ENCODE peak calls at places on chromosome 1, in eight cellular contexts. One of them, this sample, is unnamed.

GRCh38 chr1:240739754-240740153 is 127.8 kb upstream of the GREM2 start:
- DNase-seq in adrenal gland: no peak
- DNase-seq in A549: no peak
- DNase-seq in tibial nerve: no peak
- DNase-seq in cardiac muscle cell: no peak
- DNase-seq in CD8-positive, alpha-beta T cell: no peak
- DNase-seq in left ventricle myocardium inferior: no peak
- DNase-seq in uterus: no peak
- DNase-seq in this sample: no peak

GRCh38 chr1:15304708-15305326 is 57.8 kb downstream of the FHAD1 start:
- DNase-seq in adrenal gland: peak; percentile 50
- DNase-seq in A549: peak; percentile 52
- DNase-seq in tibial nerve: peak; percentile 31
- DNase-seq in cardiac muscle cell: peak; percentile 53
- DNase-seq in CD8-positive, alpha-beta T cell: peak; percentile 33
- DNase-seq in left ventricle myocardium inferior: peak; percentile 51
- DNase-seq in uterus: peak; percentile 32
- DNase-seq in this sample: peak; percentile 63

GRCh38 chr1:223403184-223403815 is 10.1 kb downstream of the CCDC185 start:
- DNase-seq in adrenal gland: no peak
- DNase-seq in A549: no peak
- DNase-seq in tibial nerve: no peak
- DNase-seq in cardiac muscle cell: peak; percentile 40
- DNase-seq in CD8-positive, alpha-beta T cell: no peak
- DNase-seq in left ventricle myocardium inferior: no peak
- DNase-seq in uterus: no peak
- DNase-seq in this sample: no peak

GRCh38 chr1:21295545-21295944 is 5.3 kb upstream of the ECE1 start:
- DNase-seq in adrenal gland: no peak
- DNase-seq in A549: no peak
- DNase-seq in tibial nerve: no peak
- DNase-seq in cardiac muscle cell: no peak
- DNase-seq in CD8-positive, alpha-beta T cell: no peak
- DNase-seq in left ventricle myocardium inferior: no peak
- DNase-seq in uterus: no peak
- DNase-seq in this sample: no peak

GRCh38 chr1:20483833-20484525 is 2.0 kb downstream of the CAMK2N1 start:
- DNase-seq in adrenal gland: peak; percentile 41
- DNase-seq in A549: no peak
- DNase-seq in tibial nerve: no peak
- DNase-seq in cardiac muscle cell: peak; percentile 37
- DNase-seq in CD8-positive, alpha-beta T cell: no peak
- DNase-seq in left ventricle myocardium inferior: no peak
- DNase-seq in uterus: no peak
- DNase-seq in this sample: no peak

GRCh38 chr1:173329747-173330146 is 122.6 kb upstream of the TNFSF4 start:
- DNase-seq in adrenal gland: no peak
- DNase-seq in A549: no peak
- DNase-seq in tibial nerve: no peak
- DNase-seq in cardiac muscle cell: peak; percentile 56
- DNase-seq in CD8-positive, alpha-beta T cell: no peak
- DNase-seq in left ventricle myocardium inferior: no peak
- DNase-seq in uterus: no peak
- DNase-seq in this sample: no peak

GRCh38 chr1:53210954-53211353 is 9.5 kb downstream of the CZIB start:
- DNase-seq in adrenal gland: no peak
- DNase-seq in A549: no peak
- DNase-seq in tibial nerve: no peak
- DNase-seq in cardiac muscle cell: no peak
- DNase-seq in CD8-positive, alpha-beta T cell: no peak
- DNase-seq in left ventricle myocardium inferior: no peak
- DNase-seq in uterus: no peak
- DNase-seq in this sample: no peak

GRCh38 chr1:3417082-3417728 is 37.3 kb upstream of the ARHGEF16 start:
- DNase-seq in adrenal gland: no peak
- DNase-seq in A549: no peak
- DNase-seq in tibial nerve: no peak
- DNase-seq in cardiac muscle cell: no peak
- DNase-seq in CD8-positive, alpha-beta T cell: no peak
- DNase-seq in left ventricle myocardium inferior: no peak
- DNase-seq in uterus: no peak
- DNase-seq in this sample: no peak

GRCh38 chr1:203828002-203828401 is 32.6 kb downstream of the ZBED6 start:
- DNase-seq in adrenal gland: no peak
- DNase-seq in A549: no peak
- DNase-seq in tibial nerve: no peak
- DNase-seq in cardiac muscle cell: no peak
- DNase-seq in CD8-positive, alpha-beta T cell: no peak
- DNase-seq in left ventricle myocardium inferior: no peak
- DNase-seq in uterus: no peak
- DNase-seq in this sample: no peak

GRCh38 chr1:84772428-84772943 is 82.2 kb upstream of the SSX2IP start:
- DNase-seq in adrenal gland: peak; percentile 79
- DNase-seq in A549: peak; percentile 54
- DNase-seq in tibial nerve: peak; percentile 58
- DNase-seq in cardiac muscle cell: peak; percentile 90
- DNase-seq in CD8-positive, alpha-beta T cell: peak; percentile 25
- DNase-seq in left ventricle myocardium inferior: peak; percentile 56
- DNase-seq in uterus: peak; percentile 87
- DNase-seq in this sample: peak; percentile 73

GRCh38 chr1:152515454-152515823 is 1.2 kb downstream of the CRCT1 start:
- DNase-seq in adrenal gland: no peak
- DNase-seq in A549: no peak
- DNase-seq in tibial nerve: no peak
- DNase-seq in cardiac muscle cell: peak; percentile 23
- DNase-seq in CD8-positive, alpha-beta T cell: no peak
- DNase-seq in left ventricle myocardium inferior: peak; percentile 15
- DNase-seq in uterus: no peak
- DNase-seq in this sample: no peak

GRCh38 chr1:31605908-31606427 is 11.5 kb upstream of the HCRTR1 start:
- DNase-seq in adrenal gland: peak; percentile 13
- DNase-seq in A549: no peak
- DNase-seq in tibial nerve: no peak
- DNase-seq in cardiac muscle cell: peak; percentile 50
- DNase-seq in CD8-positive, alpha-beta T cell: no peak
- DNase-seq in left ventricle myocardium inferior: no peak
- DNase-seq in uterus: no peak
- DNase-seq in this sample: no peak

GRCh38 chr1:186858923-186859322 is 30.2 kb downstream of the PLA2G4A start:
- DNase-seq in adrenal gland: no peak
- DNase-seq in A549: no peak
- DNase-seq in tibial nerve: no peak
- DNase-seq in cardiac muscle cell: no peak
- DNase-seq in CD8-positive, alpha-beta T cell: no peak
- DNase-seq in left ventricle myocardium inferior: no peak
- DNase-seq in uterus: no peak
- DNase-seq in this sample: no peak

GRCh38 chr1:230713138-230713537 is 784 bp downstream of the AGT start:
- DNase-seq in adrenal gland: no peak
- DNase-seq in A549: no peak
- DNase-seq in tibial nerve: no peak
- DNase-seq in cardiac muscle cell: no peak
- DNase-seq in CD8-positive, alpha-beta T cell: no peak
- DNase-seq in left ventricle myocardium inferior: no peak
- DNase-seq in uterus: no peak
- DNase-seq in this sample: no peak
- H3K4me1 ChIP-seq in adrenal gland: peaks cover 18% of the 10 kb centered on the region
- H3K4me1 ChIP-seq in A549: peaks cover 10% of the 10 kb centered on the region
- H3K4me1 ChIP-seq in tibial nerve: peaks cover 11% of the 10 kb centered on the region
- H3K4me1 ChIP-seq in cardiac muscle cell: peaks cover 17% of the 10 kb centered on the region
- H3K4me1 ChIP-seq in CD8-positive, alpha-beta T cell: no peaks in the 10 kb centered on the region
- H3K4me1 ChIP-seq in left ventricle myocardium inferior: peaks cover 58% of the 10 kb centered on the region
- H3K4me1 ChIP-seq in uterus: no peaks in the 10 kb centered on the region
- H3K4me1 ChIP-seq in this sample: no peaks in the 10 kb centered on the region

GRCh38 chr1:168833801-168834224 is 104.8 kb upstream of the DPT start:
- DNase-seq in adrenal gland: no peak
- DNase-seq in A549: no peak
- DNase-seq in tibial nerve: no peak
- DNase-seq in cardiac muscle cell: no peak
- DNase-seq in CD8-positive, alpha-beta T cell: no peak
- DNase-seq in left ventricle myocardium inferior: no peak
- DNase-seq in uterus: no peak
- DNase-seq in this sample: no peak
- H3K27ac ChIP-seq in adrenal gland: no peak overlapping the region
- H3K27ac ChIP-seq in A549: peak overlapping the region; percentile 74
- H3K27ac ChIP-seq in tibial nerve: no peak overlapping the region
- H3K27ac ChIP-seq in cardiac muscle cell: no peak overlapping the region
- H3K27ac ChIP-seq in CD8-positive, alpha-beta T cell: no peak overlapping the region
- H3K27ac ChIP-seq in left ventricle myocardium inferior: peak overlapping the region; percentile 60
- H3K27ac ChIP-seq in uterus: no peak overlapping the region
- H3K27ac ChIP-seq in this sample: no peak overlapping the region

GRCh38 chr1:232617237-232617636 is 12.7 kb downstream of the SIPA1L2 start:
- DNase-seq in adrenal gland: no peak
- DNase-seq in A549: no peak
- DNase-seq in tibial nerve: no peak
- DNase-seq in cardiac muscle cell: no peak
- DNase-seq in CD8-positive, alpha-beta T cell: no peak
- DNase-seq in left ventricle myocardium inferior: no peak
- DNase-seq in uterus: no peak
- DNase-seq in this sample: no peak
- H3K4me1 ChIP-seq in adrenal gland: peaks cover 23% of the 10 kb centered on the region
- H3K4me1 ChIP-seq in A549: peaks cover 24% of the 10 kb centered on the region
- H3K4me1 ChIP-seq in tibial nerve: peaks cover 24% of the 10 kb centered on the region
- H3K4me1 ChIP-seq in cardiac muscle cell: peaks cover 53% of the 10 kb centered on the region
- H3K4me1 ChIP-seq in CD8-positive, alpha-beta T cell: no peaks in the 10 kb centered on the region
- H3K4me1 ChIP-seq in left ventricle myocardium inferior: peaks cover 99% of the 10 kb centered on the region
- H3K4me1 ChIP-seq in uterus: no peaks in the 10 kb centered on the region
- H3K4me1 ChIP-seq in this sample: peaks cover 3% of the 10 kb centered on the region

GRCh38 chr1:7296968-7297367 is 474.1 kb upstream of the VAMP3 start:
- DNase-seq in adrenal gland: no peak
- DNase-seq in A549: no peak
- DNase-seq in tibial nerve: no peak
- DNase-seq in cardiac muscle cell: no peak
- DNase-seq in CD8-positive, alpha-beta T cell: no peak
- DNase-seq in left ventricle myocardium inferior: no peak
- DNase-seq in uterus: no peak
- DNase-seq in this sample: no peak
- H3K27ac ChIP-seq in adrenal gland: no peak overlapping the region
- H3K27ac ChIP-seq in A549: peak overlapping the region; percentile 97
- H3K27ac ChIP-seq in tibial nerve: no peak overlapping the region
- H3K27ac ChIP-seq in cardiac muscle cell: no peak overlapping the region
- H3K27ac ChIP-seq in CD8-positive, alpha-beta T cell: no peak overlapping the region
- H3K27ac ChIP-seq in left ventricle myocardium inferior: no peak overlapping the region
- H3K27ac ChIP-seq in uterus: no peak overlapping the region
- H3K27ac ChIP-seq in this sample: no peak overlapping the region

GRCh38 chr1:160608514-160608913 is 29.2 kb upstream of the CD84 start:
- DNase-seq in adrenal gland: no peak
- DNase-seq in A549: no peak
- DNase-seq in tibial nerve: no peak
- DNase-seq in cardiac muscle cell: no peak
- DNase-seq in CD8-positive, alpha-beta T cell: no peak
- DNase-seq in left ventricle myocardium inferior: no peak
- DNase-seq in uterus: no peak
- DNase-seq in this sample: no peak
- H3K4me1 ChIP-seq in adrenal gland: no peaks in the 10 kb centered on the region
- H3K4me1 ChIP-seq in A549: no peaks in the 10 kb centered on the region
- H3K4me1 ChIP-seq in tibial nerve: no peaks in the 10 kb centered on the region
- H3K4me1 ChIP-seq in cardiac muscle cell: no peaks in the 10 kb centered on the region
- H3K4me1 ChIP-seq in CD8-positive, alpha-beta T cell: peaks cover 14% of the 10 kb centered on the region
- H3K4me1 ChIP-seq in left ventricle myocardium inferior: no peaks in the 10 kb centered on the region
- H3K4me1 ChIP-seq in uterus: no peaks in the 10 kb centered on the region
- H3K4me1 ChIP-seq in this sample: no peaks in the 10 kb centered on the region

DNA sequence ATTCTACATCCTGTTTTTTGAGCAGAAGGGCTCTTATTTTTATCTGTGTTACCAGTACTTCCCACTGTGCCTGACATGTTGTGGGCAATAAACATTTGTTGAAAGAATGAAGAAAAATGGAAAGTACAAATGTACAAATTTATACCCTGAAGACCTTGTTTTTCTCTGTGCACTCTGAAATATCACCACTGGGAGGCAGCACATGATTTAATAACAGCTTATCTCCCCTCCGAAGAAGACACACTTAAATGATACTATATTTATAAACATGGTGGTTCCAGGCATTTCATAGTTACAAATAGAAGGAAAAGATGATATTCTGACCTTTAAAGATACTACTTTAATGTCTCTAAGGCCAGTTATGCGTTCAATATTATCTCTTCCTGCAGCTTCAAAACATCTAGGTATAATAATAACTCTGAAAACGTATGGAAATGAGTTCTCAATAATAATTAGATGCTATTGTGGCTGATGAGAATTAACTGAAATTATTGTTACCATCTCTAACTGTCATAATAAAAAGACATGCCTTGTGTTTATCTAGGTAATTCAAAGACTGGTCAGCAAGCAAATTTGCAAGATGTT is 12.8 kb downstream of the DYNLT5 start:
- DNase-seq in adrenal gland: peak; percentile 44
- DNase-seq in A549: peak; percentile 14
- DNase-seq in tibial nerve: peak; percentile 17
- DNase-seq in cardiac muscle cell: peak; percentile 74
- DNase-seq in CD8-positive, alpha-beta T cell: peak; percentile 15
- DNase-seq in left ventricle myocardium inferior: no peak
- DNase-seq in uterus: peak; percentile 39
- DNase-seq in this sample: no peak
- H3K27ac ChIP-seq in adrenal gland: no peak overlapping the region
- H3K27ac ChIP-seq in A549: no peak overlapping the region
- H3K27ac ChIP-seq in tibial nerve: no peak overlapping the region
- H3K27ac ChIP-seq in cardiac muscle cell: no peak overlapping the region
- H3K27ac ChIP-seq in CD8-positive, alpha-beta T cell: no peak overlapping the region
- H3K27ac ChIP-seq in left ventricle myocardium inferior: no peak overlapping the region
- H3K27ac ChIP-seq in uterus: no peak overlapping the region
- H3K27ac ChIP-seq in this sample: no peak overlapping the region